ENCODE peak calls at places on chromosome 19, in six cellular contexts. One of them, this sample, is unnamed.
A peak's percentile ranks its signal among the peaks of the same experiment; 100 is the strongest.

GRCh38 chr19:3969435-3970312 is 1.2 kb downstream of the DAPK3 start:
- DNase-seq in fibroblast of lung: peak; percentile 91
- DNase-seq in H7: no peak
- DNase-seq in H4: peak; percentile 59
- DNase-seq in cardiac muscle cell: peak; percentile 63
- DNase-seq in stimulated activated CD4-positive, alpha-beta T cell treated with anti-CD3 and anti-CD28 coated beads, Interleukin-4, amount 100 ng/mL, for 48 hours: no peak
- DNase-seq in this sample: peak; percentile 54

GRCh38 chr19:4633140-4633967 is 6.0 kb upstream of the TNFAIP8L1 start:
- DNase-seq in fibroblast of lung: peak; percentile 78
- DNase-seq in H7: peak; percentile 81
- DNase-seq in H4: peak; percentile 75
- DNase-seq in cardiac muscle cell: peak; percentile 70
- DNase-seq in stimulated activated CD4-positive, alpha-beta T cell treated with anti-CD3 and anti-CD28 coated beads, Interleukin-4, amount 100 ng/mL, for 48 hours: peak; percentile 35
- DNase-seq in this sample: peak; percentile 68

GRCh38 chr19:33269016-33269415 is 33.3 kb downstream of the CEBPA start:
- DNase-seq in fibroblast of lung: no peak
- DNase-seq in H7: no peak
- DNase-seq in H4: no peak
- DNase-seq in cardiac muscle cell: no peak
- DNase-seq in stimulated activated CD4-positive, alpha-beta T cell treated with anti-CD3 and anti-CD28 coated beads, Interleukin-4, amount 100 ng/mL, for 48 hours: no peak
- DNase-seq in this sample: no peak

GRCh38 chr19:58479736-58480480 is 3.8 kb downstream of the ZNF446 start:
- DNase-seq in fibroblast of lung: no peak
- DNase-seq in H7: peak; percentile 42
- DNase-seq in H4: no peak
- DNase-seq in cardiac muscle cell: no peak
- DNase-seq in stimulated activated CD4-positive, alpha-beta T cell treated with anti-CD3 and anti-CD28 coated beads, Interleukin-4, amount 100 ng/mL, for 48 hours: no peak
- DNase-seq in this sample: no peak

GRCh38 chr19:37492213-37492612 is 14.5 kb upstream of the ZNF793 start:
- DNase-seq in fibroblast of lung: no peak
- DNase-seq in H7: no peak
- DNase-seq in H4: no peak
- DNase-seq in cardiac muscle cell: no peak
- DNase-seq in stimulated activated CD4-positive, alpha-beta T cell treated with anti-CD3 and anti-CD28 coated beads, Interleukin-4, amount 100 ng/mL, for 48 hours: no peak
- DNase-seq in this sample: no peak

GRCh38 chr19:6765738-6766356 is 1.4 kb downstream of the SH2D3A start:
- DNase-seq in fibroblast of lung: no peak
- DNase-seq in H7: peak; percentile 87
- DNase-seq in H4: no peak
- DNase-seq in cardiac muscle cell: no peak
- DNase-seq in stimulated activated CD4-positive, alpha-beta T cell treated with anti-CD3 and anti-CD28 coated beads, Interleukin-4, amount 100 ng/mL, for 48 hours: no peak
- DNase-seq in this sample: no peak

GRCh38 chr19:2050349-2050990 is 574 bp downstream of the MKNK2 start:
- DNase-seq in fibroblast of lung: no peak
- DNase-seq in H7: no peak
- DNase-seq in H4: no peak
- DNase-seq in cardiac muscle cell: no peak
- DNase-seq in stimulated activated CD4-positive, alpha-beta T cell treated with anti-CD3 and anti-CD28 coated beads, Interleukin-4, amount 100 ng/mL, for 48 hours: no peak
- DNase-seq in this sample: no peak

GRCh38 chr19:39237200-39238184 is 7.3 kb downstream of the IFNL3 start:
- DNase-seq in fibroblast of lung: no peak
- DNase-seq in H7: peak; percentile 62
- DNase-seq in H4: peak; percentile 74
- DNase-seq in cardiac muscle cell: peak; percentile 21
- DNase-seq in stimulated activated CD4-positive, alpha-beta T cell treated with anti-CD3 and anti-CD28 coated beads, Interleukin-4, amount 100 ng/mL, for 48 hours: no peak
- DNase-seq in this sample: no peak

GRCh38 chr19:34844254-34844653 is 71.2 kb upstream of the ZNF599 start:
- DNase-seq in fibroblast of lung: no peak
- DNase-seq in H7: no peak
- DNase-seq in H4: no peak
- DNase-seq in cardiac muscle cell: no peak
- DNase-seq in stimulated activated CD4-positive, alpha-beta T cell treated with anti-CD3 and anti-CD28 coated beads, Interleukin-4, amount 100 ng/mL, for 48 hours: no peak
- DNase-seq in this sample: no peak

GRCh38 chr19:44371815-44372480 is 15.5 kb upstream of the ZNF112 start:
- DNase-seq in fibroblast of lung: no peak
- DNase-seq in H7: no peak
- DNase-seq in H4: no peak
- DNase-seq in cardiac muscle cell: no peak
- DNase-seq in stimulated activated CD4-positive, alpha-beta T cell treated with anti-CD3 and anti-CD28 coated beads, Interleukin-4, amount 100 ng/mL, for 48 hours: no peak
- DNase-seq in this sample: no peak

GRCh38 chr19:3655402-3656072 is 28.9 kb upstream of the CACTIN start:
- DNase-seq in fibroblast of lung: peak; percentile 96
- DNase-seq in H7: no peak
- DNase-seq in H4: peak; percentile 90
- DNase-seq in cardiac muscle cell: no peak
- DNase-seq in stimulated activated CD4-positive, alpha-beta T cell treated with anti-CD3 and anti-CD28 coated beads, Interleukin-4, amount 100 ng/mL, for 48 hours: no peak
- DNase-seq in this sample: peak; percentile 86

GRCh38 chr19:42440357-42441046 is 2.2 kb downstream of the CXCL17 start:
- DNase-seq in fibroblast of lung: peak; percentile 49
- DNase-seq in H7: peak; percentile 74
- DNase-seq in H4: peak; percentile 48
- DNase-seq in cardiac muscle cell: peak; percentile 84
- DNase-seq in stimulated activated CD4-positive, alpha-beta T cell treated with anti-CD3 and anti-CD28 coated beads, Interleukin-4, amount 100 ng/mL, for 48 hours: peak; percentile 86
- DNase-seq in this sample: no peak

GRCh38 chr19:14554382-14554812 is 17.5 kb downstream of the NDUFB7 start:
- DNase-seq in fibroblast of lung: no peak
- DNase-seq in H7: peak; percentile 72
- DNase-seq in H4: no peak
- DNase-seq in cardiac muscle cell: no peak
- DNase-seq in stimulated activated CD4-positive, alpha-beta T cell treated with anti-CD3 and anti-CD28 coated beads, Interleukin-4, amount 100 ng/mL, for 48 hours: no peak
- DNase-seq in this sample: no peak

GRCh38 chr19:52227196-52227940 is 37.5 kb downstream of the PPP2R1A start:
- DNase-seq in fibroblast of lung: no peak
- DNase-seq in H7: peak; percentile 10
- DNase-seq in H4: no peak
- DNase-seq in cardiac muscle cell: no peak
- DNase-seq in stimulated activated CD4-positive, alpha-beta T cell treated with anti-CD3 and anti-CD28 coated beads, Interleukin-4, amount 100 ng/mL, for 48 hours: no peak
- DNase-seq in this sample: no peak

GRCh38 chr19:19417618-19418270 is 12.3 kb downstream of the GATAD2A start:
- DNase-seq in fibroblast of lung: no peak
- DNase-seq in H7: no peak
- DNase-seq in H4: no peak
- DNase-seq in cardiac muscle cell: no peak
- DNase-seq in stimulated activated CD4-positive, alpha-beta T cell treated with anti-CD3 and anti-CD28 coated beads, Interleukin-4, amount 100 ng/mL, for 48 hours: no peak
- DNase-seq in this sample: no peak

GRCh38 chr19:13808856-13809255 is 13.6 kb downstream of the ZSWIM4 start:
- DNase-seq in fibroblast of lung: no peak
- DNase-seq in H7: peak; percentile 41
- DNase-seq in H4: no peak
- DNase-seq in cardiac muscle cell: no peak
- DNase-seq in stimulated activated CD4-positive, alpha-beta T cell treated with anti-CD3 and anti-CD28 coated beads, Interleukin-4, amount 100 ng/mL, for 48 hours: no peak
- DNase-seq in this sample: no peak

GRCh38 chr19:5693195-5694166 is 3.4 kb downstream of the RPL36 start:
- DNase-seq in fibroblast of lung: no peak
- DNase-seq in H7: peak; percentile 68
- DNase-seq in H4: no peak
- DNase-seq in cardiac muscle cell: no peak
- DNase-seq in stimulated activated CD4-positive, alpha-beta T cell treated with anti-CD3 and anti-CD28 coated beads, Interleukin-4, amount 100 ng/mL, for 48 hours: no peak
- DNase-seq in this sample: no peak

GRCh38 chr19:50736338-50736737 is 13.2 kb downstream of the CLEC11A start:
- DNase-seq in fibroblast of lung: no peak
- DNase-seq in H7: no peak
- DNase-seq in H4: no peak
- DNase-seq in cardiac muscle cell: no peak
- DNase-seq in stimulated activated CD4-positive, alpha-beta T cell treated with anti-CD3 and anti-CD28 coated beads, Interleukin-4, amount 100 ng/mL, for 48 hours: no peak
- DNase-seq in this sample: no peak

GRCh38 chr19:16628984-16629691 is 1.1 kb upstream of the MED26 start:
- DNase-seq in fibroblast of lung: peak; percentile 23
- DNase-seq in H7: no peak
- DNase-seq in H4: no peak
- DNase-seq in cardiac muscle cell: no peak
- DNase-seq in stimulated activated CD4-positive, alpha-beta T cell treated with anti-CD3 and anti-CD28 coated beads, Interleukin-4, amount 100 ng/mL, for 48 hours: no peak
- DNase-seq in this sample: peak; percentile 47

GRCh38 chr19:48735031-48735615 is 5.3 kb downstream of the RASIP1 start:
- DNase-seq in fibroblast of lung: peak; percentile 38
- DNase-seq in H7: peak; percentile 94
- DNase-seq in H4: no peak
- DNase-seq in cardiac muscle cell: peak; percentile 79
- DNase-seq in stimulated activated CD4-positive, alpha-beta T cell treated with anti-CD3 and anti-CD28 coated beads, Interleukin-4, amount 100 ng/mL, for 48 hours: no peak
- DNase-seq in this sample: no peak

GRCh38 chr19:32453736-32454135 is 48.2 kb downstream of the DPY19L3 start:
- DNase-seq in fibroblast of lung: no peak
- DNase-seq in H7: no peak
- DNase-seq in H4: peak; percentile 65
- DNase-seq in cardiac muscle cell: no peak
- DNase-seq in stimulated activated CD4-positive, alpha-beta T cell treated with anti-CD3 and anti-CD28 coated beads, Interleukin-4, amount 100 ng/mL, for 48 hours: no peak
- DNase-seq in this sample: no peak

GRCh38 chr19:2569596-2570465 is 93.9 kb downstream of the GADD45B start:
- DNase-seq in fibroblast of lung: no peak
- DNase-seq in H7: no peak
- DNase-seq in H4: no peak
- DNase-seq in cardiac muscle cell: no peak
- DNase-seq in stimulated activated CD4-positive, alpha-beta T cell treated with anti-CD3 and anti-CD28 coated beads, Interleukin-4, amount 100 ng/mL, for 48 hours: no peak
- DNase-seq in this sample: no peak

GRCh38 chr19:45175663-45176345 is 2.2 kb downstream of the TRAPPC6A start:
- DNase-seq in fibroblast of lung: no peak
- DNase-seq in H7: no peak
- DNase-seq in H4: no peak
- DNase-seq in cardiac muscle cell: no peak
- DNase-seq in stimulated activated CD4-positive, alpha-beta T cell treated with anti-CD3 and anti-CD28 coated beads, Interleukin-4, amount 100 ng/mL, for 48 hours: no peak
- DNase-seq in this sample: no peak

GRCh38 chr19:3507371-3508120 is 1.4 kb downstream of the FZR1 start:
- DNase-seq in fibroblast of lung: peak; percentile 27
- DNase-seq in H7: peak; percentile 94
- DNase-seq in H4: no peak
- DNase-seq in cardiac muscle cell: peak; percentile 28
- DNase-seq in stimulated activated CD4-positive, alpha-beta T cell treated with anti-CD3 and anti-CD28 coated beads, Interleukin-4, amount 100 ng/mL, for 48 hours: no peak
- DNase-seq in this sample: no peak

GRCh38 chr19:16527971-16528521 is 14.2 kb downstream of the CHERP start:
- DNase-seq in fibroblast of lung: no peak
- DNase-seq in H7: peak; percentile 84
- DNase-seq in H4: no peak
- DNase-seq in cardiac muscle cell: peak; percentile 20
- DNase-seq in stimulated activated CD4-positive, alpha-beta T cell treated with anti-CD3 and anti-CD28 coated beads, Interleukin-4, amount 100 ng/mL, for 48 hours: peak; percentile 21
- DNase-seq in this sample: no peak

GRCh38 chr19:48635263-48635965 is 1.8 kb downstream of the DBP start:
- DNase-seq in fibroblast of lung: no peak
- DNase-seq in H7: peak; percentile 98
- DNase-seq in H4: no peak
- DNase-seq in cardiac muscle cell: peak; percentile 82
- DNase-seq in stimulated activated CD4-positive, alpha-beta T cell treated with anti-CD3 and anti-CD28 coated beads, Interleukin-4, amount 100 ng/mL, for 48 hours: peak; percentile 74
- DNase-seq in this sample: no peak

GRCh38 chr19:7507884-7508283 is 8.0 kb upstream of the ZNF358 start:
- DNase-seq in fibroblast of lung: peak; percentile 82
- DNase-seq in H7: peak; percentile 93
- DNase-seq in H4: peak; percentile 92
- DNase-seq in cardiac muscle cell: no peak
- DNase-seq in stimulated activated CD4-positive, alpha-beta T cell treated with anti-CD3 and anti-CD28 coated beads, Interleukin-4, amount 100 ng/mL, for 48 hours: peak; percentile 15
- DNase-seq in this sample: peak; percentile 41

GRCh38 chr19:2195361-2195760 is 31.6 kb downstream of the DOT1L start:
- DNase-seq in fibroblast of lung: no peak
- DNase-seq in H7: no peak
- DNase-seq in H4: no peak
- DNase-seq in cardiac muscle cell: no peak
- DNase-seq in stimulated activated CD4-positive, alpha-beta T cell treated with anti-CD3 and anti-CD28 coated beads, Interleukin-4, amount 100 ng/mL, for 48 hours: no peak
- DNase-seq in this sample: no peak

GRCh38 chr19:51365211-51366049 is 758 bp downstream of the ETFB start:
- DNase-seq in fibroblast of lung: peak; percentile 61
- DNase-seq in H7: no peak
- DNase-seq in H4: no peak
- DNase-seq in cardiac muscle cell: peak; percentile 61
- DNase-seq in stimulated activated CD4-positive, alpha-beta T cell treated with anti-CD3 and anti-CD28 coated beads, Interleukin-4, amount 100 ng/mL, for 48 hours: no peak
- DNase-seq in this sample: no peak

GRCh38 chr19:28710278-28710677 is 502.7 kb downstream of the UQCRFS1 start:
- DNase-seq in fibroblast of lung: peak; percentile 62
- DNase-seq in H7: peak; percentile 26
- DNase-seq in H4: peak; percentile 3
- DNase-seq in cardiac muscle cell: peak; percentile 70
- DNase-seq in stimulated activated CD4-positive, alpha-beta T cell treated with anti-CD3 and anti-CD28 coated beads, Interleukin-4, amount 100 ng/mL, for 48 hours: no peak
- DNase-seq in this sample: peak; percentile 41

GRCh38 chr19:6534451-6535093 is 3.7 kb downstream of the TNFSF9 start:
- DNase-seq in fibroblast of lung: no peak
- DNase-seq in H7: peak; percentile 80
- DNase-seq in H4: no peak
- DNase-seq in cardiac muscle cell: peak; percentile 30
- DNase-seq in stimulated activated CD4-positive, alpha-beta T cell treated with anti-CD3 and anti-CD28 coated beads, Interleukin-4, amount 100 ng/mL, for 48 hours: no peak
- DNase-seq in this sample: no peak

GRCh38 chr19:34712606-34713261 is 21.3 kb upstream of the ZNF181 start:
- DNase-seq in fibroblast of lung: peak; percentile 59
- DNase-seq in H7: peak; percentile 57
- DNase-seq in H4: peak; percentile 91
- DNase-seq in cardiac muscle cell: peak; percentile 70
- DNase-seq in stimulated activated CD4-positive, alpha-beta T cell treated with anti-CD3 and anti-CD28 coated beads, Interleukin-4, amount 100 ng/mL, for 48 hours: peak; percentile 13
- DNase-seq in this sample: peak; percentile 37

GRCh38 chr19:51136891-51137551 is 5.1 kb upstream of the SIGLEC7 start:
- DNase-seq in fibroblast of lung: no peak
- DNase-seq in H7: no peak
- DNase-seq in H4: no peak
- DNase-seq in cardiac muscle cell: no peak
- DNase-seq in stimulated activated CD4-positive, alpha-beta T cell treated with anti-CD3 and anti-CD28 coated beads, Interleukin-4, amount 100 ng/mL, for 48 hours: no peak
- DNase-seq in this sample: no peak

GRCh38 chr19:40424637-40425449 is 949 bp downstream of the SERTAD1 start:
- DNase-seq in fibroblast of lung: peak; percentile 23
- DNase-seq in H7: no peak
- DNase-seq in H4: no peak
- DNase-seq in cardiac muscle cell: peak; percentile 51
- DNase-seq in stimulated activated CD4-positive, alpha-beta T cell treated with anti-CD3 and anti-CD28 coated beads, Interleukin-4, amount 100 ng/mL, for 48 hours: no peak
- DNase-seq in this sample: no peak

GRCh38 chr19:12733369-12733896 is 1.1 kb downstream of the TRIR start:
- DNase-seq in fibroblast of lung: peak; percentile 62
- DNase-seq in H7: peak; percentile 76
- DNase-seq in H4: peak; percentile 31
- DNase-seq in cardiac muscle cell: no peak
- DNase-seq in stimulated activated CD4-positive, alpha-beta T cell treated with anti-CD3 and anti-CD28 coated beads, Interleukin-4, amount 100 ng/mL, for 48 hours: no peak
- DNase-seq in this sample: peak; percentile 33

GRCh38 chr19:42018503-42019193 is 24.6 kb upstream of the ATP1A3 start:
- DNase-seq in fibroblast of lung: peak; percentile 25
- DNase-seq in H7: no peak
- DNase-seq in H4: no peak
- DNase-seq in cardiac muscle cell: no peak
- DNase-seq in stimulated activated CD4-positive, alpha-beta T cell treated with anti-CD3 and anti-CD28 coated beads, Interleukin-4, amount 100 ng/mL, for 48 hours: no peak
- DNase-seq in this sample: no peak

GRCh38 chr19:38949580-38950367 is 19.0 kb downstream of the MRPS12 start:
- DNase-seq in fibroblast of lung: peak; percentile 82
- DNase-seq in H7: peak; percentile 99
- DNase-seq in H4: no peak
- DNase-seq in cardiac muscle cell: peak; percentile 89
- DNase-seq in stimulated activated CD4-positive, alpha-beta T cell treated with anti-CD3 and anti-CD28 coated beads, Interleukin-4, amount 100 ng/mL, for 48 hours: peak; percentile 90
- DNase-seq in this sample: peak; percentile 24

This sample was measured in skeletal muscle cell.